ENCODE peak calls at places on chromosomes 16 and 17, in four cellular contexts. J, W, K and L are unnamed samples.

GRCh38 chr17:53137919-53138318 is 684.8 kb upstream of the KIF2B start:
- DNase-seq in J (no peak), W (no peak), K (no peak), L (no peak)

GRCh38 chr16:8936421-8936820 is 27.3 kb downstream of the USP7 start:
- DNase-seq in J (no peak), W (peak), K (no peak), L (no peak)

GRCh38 chr16:57472665-57473060 is 10.2 kb downstream of the POLR2C start:
- DNase-seq in J (no peak), W (peak), K (peak), L (no peak)

GRCh38 chr17:35486920-35487727 is 38.6 kb upstream of the SLFN13 start:
- DNase-seq in J (no peak), W (no peak), K (peak), L (no peak)

GRCh38 chr16:66656547-66656946 is 40.0 kb downstream of the CMTM4 start:
- DNase-seq in J (no peak), W (no peak), K (no peak), L (no peak)

GRCh38 chr17:77767148-77767547 is 191.4 kb upstream of the TNRC6C start:
- DNase-seq in J (no peak), W (no peak), K (no peak), L (no peak)

GRCh38 chr17:45895304-45895968 is 1.1 kb downstream of the MAPT start:
- DNase-seq in J (peak), W (peak), K (peak), L (no peak)

GRCh38 chr16:14302399-14303181 is 231.5 kb downstream of the MRTFB start:
- DNase-seq in J (no peak), W (peak), K (peak), L (no peak)

GRCh38 chr17:3594056-3594810 is 15.0 kb downstream of the TRPV1 start:
- DNase-seq in J (peak), W (no peak), K (peak), L (no peak)

GRCh38 chr17:77489898-77490265 is 349.1 kb downstream of the SEC14L1 start:
- DNase-seq in J (peak), W (no peak), K (no peak), L (no peak)

GRCh38 chr16:86530251-86531192 is 20.2 kb downstream of the FOXF1 start:
- DNase-seq in J (no peak), W (no peak), K (no peak), L (no peak)

GRCh38 chr16:50474138-50474537 is 74.1 kb upstream of the NKD1 start:
- DNase-seq in J (no peak), W (no peak), K (no peak), L (no peak)

GRCh38 chr17:79781691-79782575 is 4.0 kb downstream of the CBX2 start:
- DNase-seq in J (no peak), W (no peak), K (no peak), L (no peak)

GRCh38 chr17:79088266-79088996 is 13.8 kb downstream of the ENGASE start:
- DNase-seq in J (no peak), W (no peak), K (no peak), L (no peak)

GRCh38 chr16:30669026-30670000 is 11.1 kb downstream of the FBRS start:
- DNase-seq in J (no peak), W (no peak), K (no peak), L (no peak)

GRCh38 chr17:15951368-15952047 is 6.6 kb downstream of the ADORA2B start:
- DNase-seq in J (no peak), W (no peak), K (no peak), L (no peak)

GRCh38 chr16:963913-964695 is 6.7 kb downstream of the LMF1 start:
- DNase-seq in J (no peak), W (no peak), K (no peak), L (no peak)

GRCh38 chr17:30920282-30920681 is 1.5 kb upstream of the ADAP2 start:
- DNase-seq in J (no peak), W (peak), K (peak), L (no peak)

GRCh38 chr17:10151667-10152496 is 46.5 kb downstream of the GAS7 start:
- DNase-seq in J (no peak), W (no peak), K (no peak), L (no peak)

GRCh38 chr16:10945065-10945787 is 862 bp downstream of the CLEC16A start:
- DNase-seq in J (no peak), W (no peak), K (no peak), L (no peak)

GRCh38 chr16:10946308-10946707 is 1.9 kb downstream of the CLEC16A start:
- DNase-seq in J (no peak), W (no peak), K (no peak), L (no peak)

GRCh38 chr16:10942352-10943297 is at the start of gene DEXI:
- DNase-seq in J (peak), W (peak), K (peak), L (peak)

GRCh38 chr16:10947211-10947787 is 2.9 kb downstream of the CLEC16A start:
- DNase-seq in J (no peak), W (no peak), K (no peak), L (no peak)

GRCh38 chr16:10944249-10945064 is at the start of gene CLEC16A:
- DNase-seq in J (peak), W (peak), K (peak), L (peak)
- TF ChIP-seq CTCF in J (peak), W (no peak), K (no peak), L (no peak)

GRCh38 chr17:68695659-68696058 is 94.5 kb upstream of the FAM20A start:
- DNase-seq in J (no peak), W (no peak), K (no peak), L (no peak)

GRCh38 chr17:68697850-68698313 is 96.7 kb upstream of the FAM20A start:
- DNase-seq in J (no peak), W (no peak), K (no peak), L (no peak)

GRCh38 chr17:68700391-68700790 is 99.2 kb upstream of the FAM20A start:
- DNase-seq in J (no peak), W (no peak), K (no peak), L (no peak)

GRCh38 chr17:68701046-68701445 is 99.9 kb upstream of the FAM20A start:
- DNase-seq in J (no peak), W (no peak), K (peak), L (no peak)

DNA sequence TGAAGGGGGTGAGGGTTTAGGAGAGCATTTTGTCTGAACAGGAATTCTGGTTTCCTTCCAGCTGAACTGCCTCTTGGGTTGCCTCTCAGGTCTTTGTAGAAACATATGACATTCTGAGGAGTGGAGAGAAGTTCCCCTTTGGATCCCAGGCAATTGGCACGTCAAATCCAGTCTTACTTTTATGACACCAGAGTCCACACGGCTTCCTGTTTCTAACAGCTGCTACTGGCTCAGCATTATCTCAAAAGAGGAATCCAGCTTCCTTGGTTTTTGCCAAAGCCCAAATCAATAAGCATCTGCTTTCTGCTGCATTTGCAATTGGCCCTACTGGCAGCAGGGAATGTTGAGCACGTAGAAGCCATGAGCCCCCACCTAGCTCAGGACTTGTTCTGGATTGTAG is 97.6 kb upstream of the FAM20A start:
- DNase-seq in J (no peak), W (no peak), K (no peak), L (no peak)
- TF ChIP-seq CTCF in J (no peak), W (no peak), K (no peak), L (no peak)

GRCh38 chr17:68778726-68779125 is 176.5 kb downstream of the ABCA8 start:
- DNase-seq in J (no peak), W (no peak), K (no peak), L (no peak)
- TF ChIP-seq CTCF in J (no peak), W (no peak), K (no peak), L (no peak)

DNA sequence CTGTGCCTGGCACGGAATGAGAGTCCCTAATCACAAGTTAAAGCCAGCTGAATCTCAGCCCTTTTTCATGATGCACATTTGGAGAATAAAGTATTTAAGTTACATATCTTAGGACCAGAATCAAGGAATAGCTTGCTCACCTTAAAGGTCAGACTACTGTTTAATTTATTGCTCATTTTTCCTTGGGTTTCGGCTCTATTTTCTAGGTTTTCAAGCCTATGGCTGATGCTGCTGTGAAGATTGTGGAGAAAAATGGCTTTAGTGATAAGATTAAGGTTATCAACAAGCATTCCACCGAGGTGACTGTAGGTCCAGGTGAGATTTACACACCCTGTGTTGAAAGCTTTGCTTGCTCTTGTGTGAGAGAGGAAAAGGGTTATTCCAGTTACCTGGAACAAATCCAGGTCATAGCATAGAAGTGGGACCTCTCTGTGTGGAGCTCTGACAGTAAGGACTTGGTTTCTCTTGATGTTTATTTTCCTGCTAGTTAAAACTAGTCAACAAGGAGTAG is 18.1 kb downstream of the PRMT7 start:
- DNase-seq in J (no peak), W (no peak), K (no peak), L (no peak)
- TF ChIP-seq CTCF in J (no peak), W (no peak), K (no peak), L (peak)

GRCh38 chr17:5020502-5021023 is 14.7 kb downstream of the SLC52A1 start:
- DNase-seq in J (no peak), W (no peak), K (no peak), L (no peak)

GRCh38 chr17:5023588-5024147 is 11.6 kb downstream of the SLC52A1 start:
- DNase-seq in J (no peak), W (no peak), K (no peak), L (no peak)

GRCh38 chr17:5022171-5022711 is 13.0 kb downstream of the SLC52A1 start:
- DNase-seq in J (no peak), W (no peak), K (no peak), L (no peak)

GRCh38 chr17:5024604-5025003 is 10.6 kb downstream of the SLC52A1 start:
- DNase-seq in J (no peak), W (no peak), K (no peak), L (no peak)

DNA sequence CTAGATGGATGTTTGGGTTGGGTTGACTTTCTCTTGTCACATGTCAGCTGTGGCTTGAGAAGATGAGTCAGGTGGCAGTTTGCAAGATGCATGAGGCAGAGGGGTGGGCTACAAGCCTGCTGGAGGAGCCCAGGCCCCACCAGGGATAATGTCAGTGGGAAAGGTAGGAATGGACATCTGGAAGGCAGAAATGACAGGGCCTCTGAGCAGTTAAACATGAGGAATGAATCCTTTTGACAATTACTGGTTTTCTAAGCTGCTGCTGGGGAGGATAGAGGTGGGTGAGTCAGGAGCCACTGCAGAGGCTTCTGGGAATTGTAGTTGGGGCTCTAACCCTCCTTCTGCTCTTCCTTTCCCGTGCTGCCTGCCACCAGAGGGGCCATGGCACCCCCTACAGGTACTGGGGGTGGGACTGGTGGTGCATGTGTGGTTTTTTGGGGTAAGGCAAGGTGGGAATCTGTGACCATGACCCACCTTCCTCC is 15.7 kb downstream of the SLC52A1 start:
- DNase-seq in J (no peak), W (no peak), K (no peak), L (no peak)
- TF ChIP-seq CTCF in J (no peak), W (peak), K (peak), L (no peak)

DNA sequence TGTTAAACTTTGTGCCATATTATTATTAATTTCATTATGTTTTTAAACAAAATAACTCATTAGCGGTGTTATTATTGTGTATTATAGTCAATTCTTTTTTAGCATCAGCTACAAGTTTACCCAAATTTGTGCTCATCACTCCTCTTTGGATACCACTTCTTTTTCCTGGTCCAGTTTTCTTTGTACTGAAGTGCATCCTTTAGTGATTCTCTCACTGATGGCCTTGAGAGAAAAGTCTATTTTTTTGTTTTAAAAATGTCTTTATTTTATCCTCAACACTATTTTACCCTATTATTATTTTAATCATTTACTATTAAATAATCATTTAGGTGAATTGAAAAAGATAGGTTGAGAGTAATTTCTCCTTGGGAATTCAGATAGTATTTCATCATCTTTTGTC is 99.2 kb downstream of the RGS9 start:
- DNase-seq in J (no peak), W (no peak), K (no peak), L (no peak)
- TF ChIP-seq CTCF in J (no peak), W (no peak), K (no peak), L (no peak)

DNA sequence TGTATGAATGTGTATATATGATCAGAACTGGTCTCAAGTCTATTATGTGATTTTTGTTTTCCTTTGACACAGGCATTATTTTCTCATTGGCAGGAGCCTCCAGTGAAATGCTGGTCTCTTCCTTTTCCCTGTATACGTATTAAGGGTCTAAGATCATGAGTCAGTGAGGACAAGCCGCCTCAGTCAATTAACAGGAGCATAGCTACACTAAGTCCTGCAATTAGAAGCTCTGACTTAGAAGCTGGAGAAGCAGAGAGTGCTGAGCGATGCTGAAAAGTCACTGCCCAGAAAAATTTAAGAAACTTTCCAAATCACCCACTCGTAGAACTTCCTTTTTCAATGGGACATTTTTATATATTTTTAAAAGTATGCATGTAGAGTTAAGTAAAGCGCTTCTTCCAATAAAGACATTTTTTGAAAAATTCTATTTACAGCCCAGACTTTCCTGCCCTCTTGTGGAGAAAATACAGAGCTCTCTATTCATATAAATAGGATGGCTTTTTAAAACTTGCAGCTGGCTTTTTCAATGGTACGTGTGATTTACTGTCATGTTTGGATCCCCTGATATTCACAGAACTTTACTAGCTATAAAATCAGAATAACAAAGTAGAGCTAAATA is 70.1 kb upstream of the PSMD7 start:
- DNase-seq in J (no peak), W (peak), K (peak), L (no peak)
- TF ChIP-seq CTCF in J (peak), W (peak), K (peak), L (peak)